ENCODE peak calls at places on chromosomes 4 and X, in ten cellular contexts. One of them, this sample, is unnamed.

GRCh38 chr4:55183926-55184599 is 58.7 kb upstream of the KDR start:
- DNase-seq in AG04450: peak; percentile 81
- DNase-seq in fibroblast of pulmonary artery: peak; percentile 97
- DNase-seq in fibroblast of mammary gland: peak; percentile 98
- DNase-seq in stomach: peak; percentile 27
- DNase-seq in sigmoid colon: no peak
- DNase-seq in mammary epithelial cell: peak; percentile 97
- DNase-seq in A549: peak; percentile 8
- DNase-seq in heart right ventricle: no peak
- DNase-seq in esophagus squamous epithelium: no peak
- DNase-seq in this sample: peak; percentile 93

GRCh38 chr4:166153539-166153938 is 280.5 kb downstream of the TLL1 start:
- DNase-seq in mammary epithelial cell: no peak
- DNase-seq in fibroblast of mammary gland: peak; percentile 69
- DNase-seq in fibroblast of pulmonary artery: peak; percentile 80
- DNase-seq in heart right ventricle: no peak
- DNase-seq in esophagus squamous epithelium: no peak
- DNase-seq in sigmoid colon: no peak
- DNase-seq in A549: no peak
- DNase-seq in AG04450: no peak
- DNase-seq in stomach: no peak
- DNase-seq in this sample: no peak

GRCh38 chrX:42946544-42947223 is 168.7 kb upstream of the PPP1R2C start:
- DNase-seq in heart right ventricle: no peak
- DNase-seq in fibroblast of pulmonary artery: no peak
- DNase-seq in sigmoid colon: no peak
- DNase-seq in mammary epithelial cell: no peak
- DNase-seq in A549: no peak
- DNase-seq in stomach: no peak
- DNase-seq in esophagus squamous epithelium: no peak
- DNase-seq in AG04450: no peak
- DNase-seq in fibroblast of mammary gland: no peak
- DNase-seq in this sample: no peak

GRCh38 chr4:2451821-2452785 is 16.8 kb upstream of the RNF4 start:
- DNase-seq in fibroblast of mammary gland: no peak
- DNase-seq in AG04450: no peak
- DNase-seq in stomach: no peak
- DNase-seq in A549: no peak
- DNase-seq in mammary epithelial cell: no peak
- DNase-seq in fibroblast of pulmonary artery: no peak
- DNase-seq in esophagus squamous epithelium: no peak
- DNase-seq in sigmoid colon: peak; percentile 61
- DNase-seq in heart right ventricle: no peak
- DNase-seq in this sample: no peak

GRCh38 chrX:74449937-74450330 is 28.6 kb downstream of the SLC16A2 start:
- DNase-seq in sigmoid colon: no peak
- DNase-seq in heart right ventricle: no peak
- DNase-seq in fibroblast of mammary gland: peak; percentile 64
- DNase-seq in esophagus squamous epithelium: no peak
- DNase-seq in AG04450: no peak
- DNase-seq in stomach: no peak
- DNase-seq in fibroblast of pulmonary artery: peak; percentile 4
- DNase-seq in mammary epithelial cell: peak; percentile 83
- DNase-seq in A549: no peak
- DNase-seq in this sample: no peak

GRCh38 chrX:153685751-153686676 is 1.7 kb upstream of the SLC6A8 start:
- DNase-seq in esophagus squamous epithelium: no peak
- DNase-seq in sigmoid colon: peak; percentile 65
- DNase-seq in heart right ventricle: no peak
- DNase-seq in fibroblast of mammary gland: no peak
- DNase-seq in mammary epithelial cell: no peak
- DNase-seq in A549: no peak
- DNase-seq in AG04450: no peak
- DNase-seq in stomach: no peak
- DNase-seq in fibroblast of pulmonary artery: no peak
- DNase-seq in this sample: no peak

GRCh38 chrX:122770581-122770980 is 413.5 kb upstream of the GRIA3 start:
- DNase-seq in AG04450: no peak
- DNase-seq in mammary epithelial cell: no peak
- DNase-seq in heart right ventricle: no peak
- DNase-seq in A549: no peak
- DNase-seq in sigmoid colon: no peak
- DNase-seq in fibroblast of mammary gland: no peak
- DNase-seq in stomach: no peak
- DNase-seq in esophagus squamous epithelium: no peak
- DNase-seq in fibroblast of pulmonary artery: no peak
- DNase-seq in this sample: no peak

GRCh38 chr4:179344861-179345260 is 1902.6 kb upstream of the AGA start:
- DNase-seq in A549: no peak
- DNase-seq in stomach: no peak
- DNase-seq in mammary epithelial cell: no peak
- DNase-seq in heart right ventricle: no peak
- DNase-seq in fibroblast of mammary gland: no peak
- DNase-seq in esophagus squamous epithelium: no peak
- DNase-seq in fibroblast of pulmonary artery: no peak
- DNase-seq in sigmoid colon: no peak
- DNase-seq in AG04450: no peak
- DNase-seq in this sample: no peak

GRCh38 chr4:109472343-109472761 is 38.7 kb downstream of the SEC24B start:
- DNase-seq in mammary epithelial cell: peak; percentile 91
- DNase-seq in sigmoid colon: no peak
- DNase-seq in A549: no peak
- DNase-seq in heart right ventricle: no peak
- DNase-seq in fibroblast of mammary gland: peak; percentile 68
- DNase-seq in fibroblast of pulmonary artery: peak; percentile 71
- DNase-seq in stomach: no peak
- DNase-seq in AG04450: peak; percentile 30
- DNase-seq in esophagus squamous epithelium: no peak
- DNase-seq in this sample: peak; percentile 84

GRCh38 chr4:81459233-81459632 is 12.5 kb downstream of the RASGEF1B start:
- DNase-seq in sigmoid colon: no peak
- DNase-seq in heart right ventricle: no peak
- DNase-seq in fibroblast of pulmonary artery: no peak
- DNase-seq in esophagus squamous epithelium: no peak
- DNase-seq in fibroblast of mammary gland: no peak
- DNase-seq in stomach: no peak
- DNase-seq in mammary epithelial cell: no peak
- DNase-seq in AG04450: no peak
- DNase-seq in A549: no peak
- DNase-seq in this sample: no peak

GRCh38 chr4:52588771-52589591 is 70.1 kb downstream of the USP46 start:
- DNase-seq in stomach: no peak
- DNase-seq in esophagus squamous epithelium: no peak
- DNase-seq in AG04450: peak; percentile 66
- DNase-seq in fibroblast of pulmonary artery: peak; percentile 87
- DNase-seq in sigmoid colon: no peak
- DNase-seq in fibroblast of mammary gland: peak; percentile 73
- DNase-seq in mammary epithelial cell: peak; percentile 93
- DNase-seq in A549: no peak
- DNase-seq in heart right ventricle: no peak
- DNase-seq in this sample: peak; percentile 93

GRCh38 chr4:81743731-81744465 is 272.2 kb upstream of the RASGEF1B start:
- DNase-seq in fibroblast of mammary gland: no peak
- DNase-seq in heart right ventricle: no peak
- DNase-seq in fibroblast of pulmonary artery: no peak
- DNase-seq in mammary epithelial cell: no peak
- DNase-seq in A549: no peak
- DNase-seq in stomach: no peak
- DNase-seq in esophagus squamous epithelium: no peak
- DNase-seq in AG04450: no peak
- DNase-seq in sigmoid colon: no peak
- DNase-seq in this sample: no peak

GRCh38 chr4:41750624-41751324 is 2.2 kb upstream of the PHOX2B start:
- DNase-seq in AG04450: no peak
- DNase-seq in fibroblast of mammary gland: no peak
- DNase-seq in esophagus squamous epithelium: no peak
- DNase-seq in stomach: no peak
- DNase-seq in heart right ventricle: no peak
- DNase-seq in sigmoid colon: no peak
- DNase-seq in mammary epithelial cell: no peak
- DNase-seq in A549: no peak
- DNase-seq in fibroblast of pulmonary artery: no peak
- DNase-seq in this sample: no peak

GRCh38 chr4:1667273-1667672 is 16.8 kb downstream of the FAM53A start:
- DNase-seq in A549: no peak
- DNase-seq in mammary epithelial cell: no peak
- DNase-seq in stomach: no peak
- DNase-seq in AG04450: no peak
- DNase-seq in heart right ventricle: peak; percentile 44
- DNase-seq in esophagus squamous epithelium: no peak
- DNase-seq in sigmoid colon: no peak
- DNase-seq in fibroblast of mammary gland: no peak
- DNase-seq in fibroblast of pulmonary artery: no peak
- DNase-seq in this sample: no peak

GRCh38 chr4:10031663-10032590 is 10.6 kb upstream of the SLC2A9 start:
- DNase-seq in heart right ventricle: no peak
- DNase-seq in mammary epithelial cell: no peak
- DNase-seq in fibroblast of mammary gland: no peak
- DNase-seq in AG04450: no peak
- DNase-seq in stomach: no peak
- DNase-seq in A549: no peak
- DNase-seq in esophagus squamous epithelium: no peak
- DNase-seq in fibroblast of pulmonary artery: peak; percentile 54
- DNase-seq in sigmoid colon: peak; percentile 52
- DNase-seq in this sample: peak; percentile 11

GRCh38 chr4:82798168-82799005 is at the start of gene SCD5:
- DNase-seq in esophagus squamous epithelium: no peak
- DNase-seq in stomach: peak; percentile 66
- DNase-seq in fibroblast of pulmonary artery: peak; percentile 81
- DNase-seq in heart right ventricle: peak; percentile 75
- DNase-seq in AG04450: peak; percentile 49
- DNase-seq in A549: peak; percentile 53
- DNase-seq in sigmoid colon: peak; percentile 91
- DNase-seq in fibroblast of mammary gland: peak; percentile 73
- DNase-seq in mammary epithelial cell: peak; percentile 86
- DNase-seq in this sample: peak; percentile 81

GRCh38 chrX:136546369-136546768 is 14.4 kb downstream of the VGLL1 start:
- DNase-seq in fibroblast of mammary gland: no peak
- DNase-seq in AG04450: no peak
- DNase-seq in heart right ventricle: no peak
- DNase-seq in mammary epithelial cell: no peak
- DNase-seq in sigmoid colon: no peak
- DNase-seq in A549: no peak
- DNase-seq in stomach: no peak
- DNase-seq in fibroblast of pulmonary artery: no peak
- DNase-seq in esophagus squamous epithelium: no peak
- DNase-seq in this sample: no peak

GRCh38 chr4:72886602-72887001 is 182.9 kb downstream of the COX18 start:
- DNase-seq in mammary epithelial cell: no peak
- DNase-seq in fibroblast of mammary gland: peak; percentile 21
- DNase-seq in heart right ventricle: no peak
- DNase-seq in AG04450: no peak
- DNase-seq in fibroblast of pulmonary artery: peak; percentile 33
- DNase-seq in stomach: no peak
- DNase-seq in A549: no peak
- DNase-seq in esophagus squamous epithelium: no peak
- DNase-seq in sigmoid colon: no peak
- DNase-seq in this sample: no peak

GRCh38 chr4:152676052-152676854 is 3.5 kb downstream of the TMEM154 start:
- DNase-seq in stomach: no peak
- DNase-seq in fibroblast of pulmonary artery: no peak
- DNase-seq in sigmoid colon: no peak
- DNase-seq in esophagus squamous epithelium: no peak
- DNase-seq in heart right ventricle: no peak
- DNase-seq in AG04450: no peak
- DNase-seq in mammary epithelial cell: no peak
- DNase-seq in fibroblast of mammary gland: no peak
- DNase-seq in A549: no peak
- DNase-seq in this sample: no peak

GRCh38 chr4:103496800-103497199 is 223.0 kb downstream of the TACR3 start:
- DNase-seq in sigmoid colon: no peak
- DNase-seq in fibroblast of mammary gland: no peak
- DNase-seq in mammary epithelial cell: no peak
- DNase-seq in AG04450: no peak
- DNase-seq in A549: no peak
- DNase-seq in heart right ventricle: no peak
- DNase-seq in stomach: no peak
- DNase-seq in esophagus squamous epithelium: no peak
- DNase-seq in fibroblast of pulmonary artery: no peak
- DNase-seq in this sample: no peak
- H3K4me3 ChIP-seq in sigmoid colon: no peak overlapping the region
- H3K4me3 ChIP-seq in fibroblast of mammary gland: no peak overlapping the region
- H3K4me3 ChIP-seq in mammary epithelial cell: no peak overlapping the region
- H3K4me3 ChIP-seq in AG04450: no peak overlapping the region
- H3K4me3 ChIP-seq in A549: no peak overlapping the region
- H3K4me3 ChIP-seq in heart right ventricle: no peak overlapping the region
- H3K4me3 ChIP-seq in stomach: no peak overlapping the region
- H3K4me3 ChIP-seq in esophagus squamous epithelium: no peak overlapping the region
- H3K4me3 ChIP-seq in fibroblast of pulmonary artery: no peak overlapping the region
- H3K4me3 ChIP-seq in this sample: no peak overlapping the region

GRCh38 chrX:11600578-11600977 is 65.1 kb downstream of the ARHGAP6 start:
- DNase-seq in sigmoid colon: no peak
- DNase-seq in esophagus squamous epithelium: no peak
- DNase-seq in heart right ventricle: no peak
- DNase-seq in mammary epithelial cell: no peak
- DNase-seq in AG04450: no peak
- DNase-seq in A549: no peak
- DNase-seq in stomach: no peak
- DNase-seq in fibroblast of mammary gland: no peak
- DNase-seq in fibroblast of pulmonary artery: no peak
- DNase-seq in this sample: no peak
- TF ChIP-seq CTCF in sigmoid colon: no peak
- TF ChIP-seq CTCF in esophagus squamous epithelium: no peak
- TF ChIP-seq CTCF in heart right ventricle: no peak
- TF ChIP-seq CTCF in mammary epithelial cell: no peak
- TF ChIP-seq CTCF in AG04450: no peak
- TF ChIP-seq CTCF in A549: no peak
- TF ChIP-seq CTCF in stomach: no peak
- TF ChIP-seq CTCF in fibroblast of mammary gland: no peak
- TF ChIP-seq CTCF in fibroblast of pulmonary artery: no peak
- TF ChIP-seq CTCF in this sample: no peak

DNA sequence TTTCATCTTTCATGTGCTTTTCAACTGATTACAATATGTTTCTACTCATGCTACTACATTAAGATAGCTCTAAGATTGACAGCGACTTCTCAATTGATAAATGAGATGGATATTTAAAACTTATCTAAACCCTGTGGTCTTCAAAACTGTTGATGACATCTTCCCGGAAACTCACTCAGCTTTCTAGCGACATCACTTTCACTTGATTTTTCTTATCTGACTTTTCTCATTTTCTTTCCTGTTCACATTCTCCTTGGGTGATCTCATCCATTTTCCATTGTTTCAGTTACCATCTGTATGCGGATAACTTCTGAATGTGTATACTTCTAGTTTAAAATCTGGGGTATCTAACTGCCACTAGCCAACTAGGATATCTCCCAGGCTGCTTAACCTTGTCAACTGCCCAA is 3.1 kb downstream of the POLR2B start:
- DNase-seq in esophagus squamous epithelium: no peak
- DNase-seq in AG04450: no peak
- DNase-seq in heart right ventricle: no peak
- DNase-seq in sigmoid colon: no peak
- DNase-seq in stomach: no peak
- DNase-seq in fibroblast of pulmonary artery: peak; percentile 87
- DNase-seq in A549: no peak
- DNase-seq in fibroblast of mammary gland: no peak
- DNase-seq in mammary epithelial cell: no peak
- DNase-seq in this sample: no peak
- H3K4me3 ChIP-seq in esophagus squamous epithelium: no peak overlapping the region
- H3K4me3 ChIP-seq in AG04450: peak overlapping the region; percentile 38
- H3K4me3 ChIP-seq in heart right ventricle: no peak overlapping the region
- H3K4me3 ChIP-seq in sigmoid colon: no peak overlapping the region
- H3K4me3 ChIP-seq in stomach: no peak overlapping the region
- H3K4me3 ChIP-seq in fibroblast of pulmonary artery: peak overlapping the region; percentile 40
- H3K4me3 ChIP-seq in A549: no peak overlapping the region
- H3K4me3 ChIP-seq in fibroblast of mammary gland: no peak overlapping the region
- H3K4me3 ChIP-seq in mammary epithelial cell: no peak overlapping the region
- H3K4me3 ChIP-seq in this sample: peak overlapping the region; percentile 6

GRCh38 chr4:8320386-8320750 is 50.8 kb downstream of the HTRA3 start:
- DNase-seq in fibroblast of mammary gland: no peak
- DNase-seq in fibroblast of pulmonary artery: no peak
- DNase-seq in heart right ventricle: no peak
- DNase-seq in esophagus squamous epithelium: no peak
- DNase-seq in mammary epithelial cell: no peak
- DNase-seq in AG04450: no peak
- DNase-seq in stomach: peak; percentile 22
- DNase-seq in A549: no peak
- DNase-seq in sigmoid colon: no peak
- DNase-seq in this sample: no peak
- TF ChIP-seq CTCF in fibroblast of mammary gland: peak; percentile 9
- TF ChIP-seq CTCF in fibroblast of pulmonary artery: peak; percentile 26
- TF ChIP-seq CTCF in heart right ventricle: peak; percentile 35
- TF ChIP-seq CTCF in esophagus squamous epithelium: no peak
- TF ChIP-seq CTCF in mammary epithelial cell: peak; percentile 43
- TF ChIP-seq CTCF in AG04450: no peak
- TF ChIP-seq CTCF in stomach: no peak
- TF ChIP-seq CTCF in A549: no peak
- TF ChIP-seq CTCF in sigmoid colon: no peak
- TF ChIP-seq CTCF in this sample: peak; percentile 41